ENCODE peak calls at places on chromosome 18, in four cellular contexts. G, Y, A and C are unnamed samples.

GRCh38 chr18:11175266-11175947 is 26.0 kb upstream of the PIEZO2 start:
- DNase-seq in G (peak), Y (no peak), A (no peak), C (no peak)

GRCh38 chr18:22108674-22109073 is 60.7 kb upstream of the GATA6 start:
- DNase-seq in G (no peak), Y (no peak), A (no peak), C (no peak)

GRCh38 chr18:57649536-57650495 is 28.2 kb upstream of the NARS1 start:
- DNase-seq in G (peak), Y (no peak), A (no peak), C (no peak)

GRCh38 chr18:46728219-46728930 is 28.5 kb downstream of the ST8SIA5 start:
- DNase-seq in G (no peak), Y (peak), A (no peak), C (no peak)

GRCh38 chr18:48099481-48100167 is 169.2 kb upstream of the SMAD2 start:
- DNase-seq in G (no peak), Y (no peak), A (no peak), C (no peak)

GRCh38 chr18:39274535-39274934 is 1708.9 kb upstream of the CELF4 start:
- DNase-seq in G (peak), Y (no peak), A (no peak), C (no peak)

GRCh38 chr18:36660311-36660710 is 168.5 kb downstream of the TPGS2 start:
- DNase-seq in G (no peak), Y (no peak), A (no peak), C (no peak)

GRCh38 chr18:830315-830901 is 18.4 kb upstream of the YES1 start:
- DNase-seq in G (peak), Y (no peak), A (no peak), C (no peak)

GRCh38 chr18:41939326-41939725 is 15.7 kb upstream of the PIK3C3 start:
- DNase-seq in G (peak), Y (no peak), A (no peak), C (no peak)

GRCh38 chr18:4433762-4434161 is 21.3 kb downstream of the DLGAP1 start:
- DNase-seq in G (peak), Y (no peak), A (no peak), C (no peak)

GRCh38 chr18:68611301-68611700 is 103.6 kb downstream of the TMX3 start:
- DNase-seq in G (no peak), Y (no peak), A (no peak), C (no peak)

GRCh38 chr18:73614812-73615211 is 532.8 kb downstream of the FBXO15 start:
- DNase-seq in G (peak), Y (no peak), A (no peak), C (no peak)

GRCh38 chr18:40371673-40372072 is 1583.4 kb upstream of the PIK3C3 start:
- DNase-seq in G (peak), Y (no peak), A (no peak), C (no peak)

GRCh38 chr18:47345996-47346395 is 94.5 kb upstream of the SKOR2 start:
- DNase-seq in G (no peak), Y (no peak), A (no peak), C (no peak)

GRCh38 chr18:12839526-12840196 is 44.4 kb downstream of the PTPN2 start:
- DNase-seq in G (peak), Y (no peak), A (no peak), C (peak)

GRCh38 chr18:3321133-3321812 is 59.3 kb downstream of the MYL12B start:
- DNase-seq in G (peak), Y (no peak), A (no peak), C (no peak)

GRCh38 chr18:41660654-41661053 is 294.4 kb upstream of the PIK3C3 start:
- DNase-seq in G (peak), Y (no peak), A (no peak), C (no peak)

GRCh38 chr18:79747156-79747845 is 50.4 kb upstream of the KCNG2 start:
- DNase-seq in G (no peak), Y (no peak), A (no peak), C (no peak)